ENCODE peak calls at places on chromosomes 3 and 15, in four cellular contexts. S, K, E and A are unnamed samples.

GRCh38 chr15:97615114-97615513 is 345.4 kb upstream of the ARRDC4 start:
- DNase-seq in S (no peak), K (no peak), E (no peak), A (no peak)

GRCh38 chr3:68996356-68996995 is 17.0 kb downstream of the EOGT start:
- DNase-seq in S (no peak), K (no peak), E (no peak), A (peak)

GRCh38 chr15:36943496-36944361 is 156.6 kb downstream of the MEIS2 start:
- DNase-seq in S (peak), K (no peak), E (no peak), A (no peak)

GRCh38 chr3:193826126-193826795 is 233.3 kb downstream of the OPA1 start:
- DNase-seq in S (no peak), K (no peak), E (no peak), A (peak)

GRCh38 chr3:75737831-75738493 is 47.4 kb downstream of the ZNF717 start:
- DNase-seq in S (peak), K (no peak), E (no peak), A (no peak)

GRCh38 chr3:50164056-50164455 is 8.9 kb downstream of the SEMA3F start:
- DNase-seq in S (no peak), K (no peak), E (no peak), A (no peak)

GRCh38 chr3:27484002-27484844 is at the start of gene SLC4A7:
- DNase-seq in S (peak), K (peak), E (peak), A (peak)

GRCh38 chr3:121252676-121253075 is 293.1 kb downstream of the POLQ start:
- DNase-seq in S (no peak), K (no peak), E (no peak), A (no peak)

GRCh38 chr3:165346503-165346902 is 150.3 kb upstream of the SLITRK3 start:
- DNase-seq in S (no peak), K (no peak), E (no peak), A (no peak)

GRCh38 chr3:81581966-81582599 is 179.4 kb downstream of the GBE1 start:
- DNase-seq in S (no peak), K (peak), E (no peak), A (peak)

GRCh38 chr15:91780387-91780786 is 73.1 kb upstream of the SLCO3A1 start:
- DNase-seq in S (no peak), K (no peak), E (no peak), A (no peak)

GRCh38 chr15:85479071-85479647 is 98.8 kb downstream of the AKAP13 start:
- DNase-seq in S (no peak), K (peak), E (no peak), A (peak)

GRCh38 chr3:183359036-183359435 is 69.4 kb downstream of the MCF2L2 start:
- DNase-seq in S (no peak), K (no peak), E (no peak), A (no peak)

GRCh38 chr3:122251428-122251827 is 68.0 kb downstream of the CASR start:
- DNase-seq in S (no peak), K (no peak), E (no peak), A (no peak)

GRCh38 chr15:40857601-40858351 is 13.9 kb downstream of the SPINT1 start:
- DNase-seq in S (peak), K (no peak), E (peak), A (peak)

GRCh38 chr3:9808345-9809037 is 1.6 kb upstream of the TTLL3 start:
- DNase-seq in S (peak), K (no peak), E (peak), A (no peak)

GRCh38 chr3:120111898-120112297 is 17.7 kb upstream of the GSK3B start:
- DNase-seq in S (no peak), K (no peak), E (no peak), A (peak)

GRCh38 chr3:55413236-55413635 is 73.9 kb downstream of the WNT5A start:
- DNase-seq in S (no peak), K (no peak), E (no peak), A (no peak)

GRCh38 chr3:98557324-98558010 is 25.7 kb downstream of the GPR15 start:
- DNase-seq in S (no peak), K (no peak), E (no peak), A (no peak)

GRCh38 chr15:52730163-52730562 is 51.0 kb upstream of the ATOSA start:
- DNase-seq in S (no peak), K (no peak), E (no peak), A (peak)

GRCh38 chr3:123155471-123156011 is 46.2 kb upstream of the SEC22A start:
- DNase-seq in S (no peak), K (no peak), E (peak), A (no peak)

GRCh38 chr3:23249961-23250360 is 46.8 kb downstream of the UBE2E2 start:
- DNase-seq in S (no peak), K (no peak), E (no peak), A (no peak)

GRCh38 chr3:38582316-38582715 is 67.2 kb downstream of the SCN5A start:
- DNase-seq in S (no peak), K (no peak), E (no peak), A (no peak)

GRCh38 chr15:77029166-77030041 is 34.5 kb downstream of the PSTPIP1 start:
- DNase-seq in S (no peak), K (no peak), E (peak), A (no peak)

GRCh38 chr3:111764645-111765091 is 94.4 kb upstream of the PHLDB2 start:
- DNase-seq in S (no peak), K (no peak), E (no peak), A (peak)

GRCh38 chr15:85282504-85283115 is 97.8 kb upstream of the AKAP13 start:
- DNase-seq in S (no peak), K (no peak), E (no peak), A (no peak)

GRCh38 chr15:25849431-25849921 is 13.7 kb downstream of the ATP10A start:
- DNase-seq in S (no peak), K (no peak), E (no peak), A (no peak)

GRCh38 chr3:43185656-43186375 is 79.9 kb upstream of the POMGNT2 start:
- DNase-seq in S (no peak), K (no peak), E (no peak), A (no peak)

GRCh38 chr3:4493008-4493930 is at the start of gene ITPR1:
- DNase-seq in S (peak), K (peak), E (peak), A (peak)
- H3K14ac ChIP-seq in S (no peak), K (no peak), E (no peak), A (no peak)

GRCh38 chr3:152656207-152657001 is 178.5 kb upstream of the P2RY1 start:
- DNase-seq in S (peak), K (no peak), E (no peak), A (peak)
- H3K18ac ChIP-seq in S (peak), K (no peak), E (no peak), A (no peak)

GRCh38 chr3:138848696-138849095 is 14.0 kb upstream of the PIK3CB start:
- DNase-seq in S (no peak), K (no peak), E (no peak), A (no peak)
- H2BK12ac ChIP-seq in S (no peak), K (peak), E (no peak), A (peak)

DNA sequence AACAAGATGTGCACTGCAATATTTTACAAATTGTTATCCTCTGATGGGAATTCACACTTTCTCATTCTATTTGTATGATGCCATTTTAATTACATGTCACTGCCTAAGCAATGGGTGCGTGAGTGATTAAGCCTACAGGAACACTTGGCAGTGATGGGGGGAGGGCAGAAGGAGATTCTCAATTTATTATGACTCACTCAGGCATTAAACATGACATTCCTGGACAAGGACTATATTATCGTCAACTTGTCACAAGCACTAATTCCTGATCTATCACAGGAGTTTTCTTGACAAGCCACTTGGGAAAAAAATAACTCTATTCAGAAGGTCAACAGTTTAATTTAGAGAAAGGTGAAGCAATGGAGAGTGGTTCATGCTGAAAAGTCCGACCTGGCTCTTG is 556.8 kb downstream of the NSUN3 start:
- DNase-seq in S (no peak), K (no peak), E (no peak), A (no peak)
- H3K14ac ChIP-seq in S (no peak), K (no peak), E (no peak), A (no peak)

GRCh38 chr3:100040446-100040845 is 73.9 kb downstream of the FILIP1L start:
- DNase-seq in S (no peak), K (no peak), E (no peak), A (no peak)

GRCh38 chr3:100041328-100041749 is 73.0 kb downstream of the FILIP1L start:
- DNase-seq in S (no peak), K (no peak), E (no peak), A (no peak)

GRCh38 chr3:100042577-100042981 is 71.7 kb downstream of the FILIP1L start:
- DNase-seq in S (no peak), K (no peak), E (no peak), A (peak)

GRCh38 chr3:100042144-100042543 is 72.2 kb downstream of the FILIP1L start:
- DNase-seq in S (no peak), K (no peak), E (no peak), A (peak)

DNA sequence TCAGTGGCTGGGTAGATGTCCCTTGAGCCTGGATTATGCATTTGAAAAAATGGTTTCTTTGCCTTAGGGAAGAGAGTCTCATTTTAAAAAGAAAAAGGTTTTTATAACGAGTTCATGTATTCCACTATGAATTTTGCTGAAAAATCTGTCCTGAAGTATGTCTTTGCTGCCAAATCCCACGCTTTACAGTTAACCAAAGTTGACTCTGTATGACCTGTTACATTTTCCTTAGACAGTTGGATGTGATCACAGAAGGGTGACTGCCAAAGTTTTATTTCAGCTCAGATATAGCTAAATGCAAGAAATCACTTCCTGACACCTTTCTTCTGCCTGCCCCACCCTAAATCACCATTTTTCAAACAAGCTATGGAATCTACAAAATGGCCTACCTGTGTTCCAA is 73.5 kb downstream of the FILIP1L start:
- DNase-seq in S (no peak), K (no peak), E (no peak), A (no peak)
- H3K18ac ChIP-seq in S (no peak), K (no peak), E (no peak), A (no peak)